ENCODE peak calls at places on chromosome 1, in seven cellular contexts. One of them, this sample, is unnamed.

GRCh38 chr1:20037877-20038276 is 32.1 kb upstream of the PLA2G5 start:
- DNase-seq in activated CD8-positive, alpha-beta T cell treated with anti-CD3 and anti-CD28 coated beads for 36 hours: peak; percentile 8
- DNase-seq in HCT116: no peak
- DNase-seq in fibroblast of the conjunctiva: no peak
- DNase-seq in AG20443: no peak
- DNase-seq in AG04449: no peak
- DNase-seq in substantia nigra: no peak
- DNase-seq in this sample: no peak

GRCh38 chr1:116376734-116377096 is 3.7 kb downstream of the ATP1A1 start:
- DNase-seq in AG04449: no peak
- DNase-seq in AG20443: no peak
- DNase-seq in activated CD8-positive, alpha-beta T cell treated with anti-CD3 and anti-CD28 coated beads for 36 hours: no peak
- DNase-seq in HCT116: no peak
- DNase-seq in substantia nigra: no peak
- DNase-seq in fibroblast of the conjunctiva: peak; percentile 53
- DNase-seq in this sample: no peak

GRCh38 chr1:193062698-193063463 is 3.5 kb downstream of the RO60 start:
- DNase-seq in fibroblast of the conjunctiva: no peak
- DNase-seq in HCT116: no peak
- DNase-seq in activated CD8-positive, alpha-beta T cell treated with anti-CD3 and anti-CD28 coated beads for 36 hours: no peak
- DNase-seq in AG04449: no peak
- DNase-seq in AG20443: no peak
- DNase-seq in substantia nigra: no peak
- DNase-seq in this sample: no peak

GRCh38 chr1:33170351-33171274 is 11.2 kb downstream of the TRIM62 start:
- DNase-seq in activated CD8-positive, alpha-beta T cell treated with anti-CD3 and anti-CD28 coated beads for 36 hours: no peak
- DNase-seq in fibroblast of the conjunctiva: no peak
- DNase-seq in AG20443: no peak
- DNase-seq in AG04449: no peak
- DNase-seq in HCT116: no peak
- DNase-seq in substantia nigra: peak; percentile 53
- DNase-seq in this sample: no peak

GRCh38 chr1:148263128-148263905 is 111.2 kb upstream of the NBPF11 start:
- DNase-seq in HCT116: peak; percentile 99
- DNase-seq in AG20443: peak; percentile 55
- DNase-seq in activated CD8-positive, alpha-beta T cell treated with anti-CD3 and anti-CD28 coated beads for 36 hours: peak; percentile 92
- DNase-seq in substantia nigra: peak; percentile 20
- DNase-seq in fibroblast of the conjunctiva: peak; percentile 70
- DNase-seq in AG04449: no peak
- DNase-seq in this sample: peak; percentile 86

GRCh38 chr1:171985639-171986038 is 144.3 kb downstream of the DNM3 start:
- DNase-seq in activated CD8-positive, alpha-beta T cell treated with anti-CD3 and anti-CD28 coated beads for 36 hours: peak; percentile 8
- DNase-seq in fibroblast of the conjunctiva: no peak
- DNase-seq in substantia nigra: peak; percentile 27
- DNase-seq in HCT116: peak; percentile 6
- DNase-seq in AG04449: no peak
- DNase-seq in AG20443: peak; percentile 18
- DNase-seq in this sample: no peak

GRCh38 chr1:87252406-87252805 is 76.3 kb upstream of the LMO4 start:
- DNase-seq in fibroblast of the conjunctiva: peak; percentile 56
- DNase-seq in HCT116: no peak
- DNase-seq in AG20443: peak; percentile 74
- DNase-seq in activated CD8-positive, alpha-beta T cell treated with anti-CD3 and anti-CD28 coated beads for 36 hours: no peak
- DNase-seq in AG04449: peak; percentile 40
- DNase-seq in substantia nigra: no peak
- DNase-seq in this sample: no peak

GRCh38 chr1:51523931-51524330 is 4.9 kb upstream of the EPS15 start:
- DNase-seq in activated CD8-positive, alpha-beta T cell treated with anti-CD3 and anti-CD28 coated beads for 36 hours: no peak
- DNase-seq in AG04449: no peak
- DNase-seq in fibroblast of the conjunctiva: no peak
- DNase-seq in substantia nigra: no peak
- DNase-seq in AG20443: no peak
- DNase-seq in HCT116: no peak
- DNase-seq in this sample: no peak

GRCh38 chr1:245788269-245788668 is 633.5 kb downstream of the KIF26B start:
- DNase-seq in AG04449: peak; percentile 84
- DNase-seq in activated CD8-positive, alpha-beta T cell treated with anti-CD3 and anti-CD28 coated beads for 36 hours: no peak
- DNase-seq in fibroblast of the conjunctiva: peak; percentile 91
- DNase-seq in HCT116: no peak
- DNase-seq in substantia nigra: no peak
- DNase-seq in AG20443: peak; percentile 90
- DNase-seq in this sample: peak; percentile 32

GRCh38 chr1:169102567-169102966 is 3.9 kb upstream of the ATP1B1 start:
- DNase-seq in fibroblast of the conjunctiva: peak; percentile 47
- DNase-seq in AG04449: peak; percentile 41
- DNase-seq in AG20443: peak; percentile 73
- DNase-seq in HCT116: no peak
- DNase-seq in activated CD8-positive, alpha-beta T cell treated with anti-CD3 and anti-CD28 coated beads for 36 hours: no peak
- DNase-seq in substantia nigra: peak; percentile 43
- DNase-seq in this sample: peak; percentile 30

GRCh38 chr1:156367386-156368156 is 1.4 kb upstream of the RHBG start:
- DNase-seq in AG04449: no peak
- DNase-seq in AG20443: no peak
- DNase-seq in HCT116: no peak
- DNase-seq in activated CD8-positive, alpha-beta T cell treated with anti-CD3 and anti-CD28 coated beads for 36 hours: no peak
- DNase-seq in substantia nigra: no peak
- DNase-seq in fibroblast of the conjunctiva: no peak
- DNase-seq in this sample: no peak

GRCh38 chr1:20670936-20671335 is 9.8 kb upstream of the DDOST start:
- DNase-seq in activated CD8-positive, alpha-beta T cell treated with anti-CD3 and anti-CD28 coated beads for 36 hours: no peak
- DNase-seq in HCT116: no peak
- DNase-seq in substantia nigra: no peak
- DNase-seq in fibroblast of the conjunctiva: no peak
- DNase-seq in AG20443: no peak
- DNase-seq in AG04449: no peak
- DNase-seq in this sample: no peak

GRCh38 chr1:155978973-155979429 is 654 bp upstream of the ARHGEF2 start:
- DNase-seq in AG20443: no peak
- DNase-seq in fibroblast of the conjunctiva: no peak
- DNase-seq in HCT116: no peak
- DNase-seq in AG04449: no peak
- DNase-seq in substantia nigra: no peak
- DNase-seq in activated CD8-positive, alpha-beta T cell treated with anti-CD3 and anti-CD28 coated beads for 36 hours: peak; percentile 47
- DNase-seq in this sample: no peak

GRCh38 chr1:183126528-183126927 is 59.5 kb upstream of the LAMC2 start:
- DNase-seq in HCT116: no peak
- DNase-seq in AG20443: peak; percentile 48
- DNase-seq in AG04449: no peak
- DNase-seq in activated CD8-positive, alpha-beta T cell treated with anti-CD3 and anti-CD28 coated beads for 36 hours: no peak
- DNase-seq in fibroblast of the conjunctiva: peak; percentile 23
- DNase-seq in substantia nigra: no peak
- DNase-seq in this sample: no peak

GRCh38 chr1:24898152-24898908 is 31.7 kb downstream of the RUNX3 start:
- DNase-seq in substantia nigra: peak; percentile 38
- DNase-seq in HCT116: peak; percentile 10
- DNase-seq in AG20443: peak; percentile 86
- DNase-seq in AG04449: no peak
- DNase-seq in fibroblast of the conjunctiva: no peak
- DNase-seq in activated CD8-positive, alpha-beta T cell treated with anti-CD3 and anti-CD28 coated beads for 36 hours: peak; percentile 78
- DNase-seq in this sample: peak; percentile 41

GRCh38 chr1:13570924-13571323 is 12.7 kb upstream of the PDPN start:
- DNase-seq in HCT116: no peak
- DNase-seq in AG04449: no peak
- DNase-seq in fibroblast of the conjunctiva: no peak
- DNase-seq in AG20443: no peak
- DNase-seq in substantia nigra: no peak
- DNase-seq in activated CD8-positive, alpha-beta T cell treated with anti-CD3 and anti-CD28 coated beads for 36 hours: peak; percentile 6
- DNase-seq in this sample: no peak

GRCh38 chr1:243916160-243916559 is 66.1 kb upstream of the AKT3 start:
- DNase-seq in substantia nigra: no peak
- DNase-seq in activated CD8-positive, alpha-beta T cell treated with anti-CD3 and anti-CD28 coated beads for 36 hours: no peak
- DNase-seq in AG04449: no peak
- DNase-seq in AG20443: no peak
- DNase-seq in fibroblast of the conjunctiva: no peak
- DNase-seq in HCT116: no peak
- DNase-seq in this sample: no peak

GRCh38 chr1:20248954-20249612 is 41.6 kb upstream of the VWA5B1 start:
- DNase-seq in substantia nigra: no peak
- DNase-seq in HCT116: no peak
- DNase-seq in fibroblast of the conjunctiva: no peak
- DNase-seq in AG04449: no peak
- DNase-seq in AG20443: no peak
- DNase-seq in activated CD8-positive, alpha-beta T cell treated with anti-CD3 and anti-CD28 coated beads for 36 hours: peak; percentile 75
- DNase-seq in this sample: no peak

GRCh38 chr1:3668585-3669300 is 16.4 kb downstream of the TP73 start:
- DNase-seq in AG20443: peak; percentile 71
- DNase-seq in HCT116: peak; percentile 49
- DNase-seq in activated CD8-positive, alpha-beta T cell treated with anti-CD3 and anti-CD28 coated beads for 36 hours: no peak
- DNase-seq in AG04449: no peak
- DNase-seq in fibroblast of the conjunctiva: no peak
- DNase-seq in substantia nigra: peak; percentile 17
- DNase-seq in this sample: peak; percentile 65

GRCh38 chr1:226111109-226111864 is 48.8 kb downstream of the H3-3A start:
- DNase-seq in fibroblast of the conjunctiva: no peak
- DNase-seq in AG04449: no peak
- DNase-seq in activated CD8-positive, alpha-beta T cell treated with anti-CD3 and anti-CD28 coated beads for 36 hours: no peak
- DNase-seq in HCT116: no peak
- DNase-seq in substantia nigra: no peak
- DNase-seq in AG20443: no peak
- DNase-seq in this sample: no peak

GRCh38 chr1:206856674-206857464 is 8.6 kb upstream of the IL20 start:
- DNase-seq in substantia nigra: no peak
- DNase-seq in activated CD8-positive, alpha-beta T cell treated with anti-CD3 and anti-CD28 coated beads for 36 hours: peak; percentile 30
- DNase-seq in fibroblast of the conjunctiva: no peak
- DNase-seq in AG04449: no peak
- DNase-seq in AG20443: no peak
- DNase-seq in HCT116: peak; percentile 16
- DNase-seq in this sample: no peak

GRCh38 chr1:164625004-164625617 is 66.1 kb downstream of the PBX1 start:
- DNase-seq in substantia nigra: no peak
- DNase-seq in AG20443: no peak
- DNase-seq in activated CD8-positive, alpha-beta T cell treated with anti-CD3 and anti-CD28 coated beads for 36 hours: no peak
- DNase-seq in HCT116: no peak
- DNase-seq in fibroblast of the conjunctiva: no peak
- DNase-seq in AG04449: no peak
- DNase-seq in this sample: no peak

GRCh38 chr1:84969489-84970250 is 27.2 kb downstream of the MCOLN2 start:
- DNase-seq in activated CD8-positive, alpha-beta T cell treated with anti-CD3 and anti-CD28 coated beads for 36 hours: peak; percentile 75
- DNase-seq in fibroblast of the conjunctiva: no peak
- DNase-seq in AG04449: no peak
- DNase-seq in AG20443: no peak
- DNase-seq in substantia nigra: no peak
- DNase-seq in HCT116: no peak
- DNase-seq in this sample: no peak

This sample was measured in LoVo.